ENCODE peak calls at places on chromosomes 2 and 18, in four cellular contexts. G is adipocyte; X is OCI-LY7; Z is CD4-positive, alpha-beta memory T cell. F is an unnamed sample. For H3K4me1, the result is how much of the 10 kb centered on the place peaks cover.

GRCh38 chr2:69012310-69013122 is 463 bp upstream of the ANTXR1 start:
- DNase-seq in Z (peak), G (peak), X (peak), F (peak)

GRCh38 chr2:144522741-144523605 is 3.1 kb upstream of the ZEB2 start:
- DNase-seq in G (peak), Z (no peak), X (no peak), F (peak)

GRCh38 chr18:70422061-70422965 is 133.5 kb downstream of the SOCS6 start:
- DNase-seq in G (peak), X (no peak), Z (no peak), F (peak)

GRCh38 chr2:191376981-191377629 is 131.9 kb downstream of the MYO1B start:
- DNase-seq in G (peak), Z (no peak), X (no peak), F (peak)

GRCh38 chr2:231392431-231393148 is 2.9 kb upstream of the B3GNT7 start:
- DNase-seq in G (no peak), X (no peak), Z (no peak), F (peak)

GRCh38 chr2:133390151-133390550 is 178.1 kb downstream of the NCKAP5 start:
- DNase-seq in Z (no peak), G (peak), X (no peak), F (no peak)

GRCh38 chr2:119596638-119597037 is 52.4 kb downstream of the CFAP221 start:
- DNase-seq in G (no peak), X (no peak), Z (no peak), F (no peak)

GRCh38 chr2:95526360-95527341 is 42.1 kb upstream of the TRIM43B start:
- DNase-seq in X (no peak), G (peak), Z (peak), F (peak)

GRCh38 chr2:40240067-40240466 is 211.8 kb downstream of the SLC8A1 start:
- DNase-seq in G (peak), X (no peak), Z (no peak), F (peak)

GRCh38 chr2:159297042-159297707 is 10.7 kb upstream of the WDSUB1 start:
- DNase-seq in Z (no peak), G (no peak), X (no peak), F (no peak)

GRCh38 chr2:219868635-219869034 is 241.2 kb downstream of the SLC4A3 start:
- DNase-seq in G (no peak), Z (no peak), X (no peak), F (no peak)

GRCh38 chr2:230956827-230957755 is 32.0 kb upstream of the GPR55 start:
- DNase-seq in X (no peak), Z (no peak), G (peak), F (no peak)

GRCh38 chr2:69773201-69773600 is 31.3 kb downstream of the ANXA4 start:
- DNase-seq in Z (no peak), X (no peak), G (peak), F (no peak)

GRCh38 chr2:73268368-73268830 is 15.9 kb downstream of the FBXO41 start:
- DNase-seq in Z (no peak), G (no peak), X (no peak), F (no peak)

GRCh38 chr2:178874529-178875240 is 67.5 kb upstream of the TTN start:
- DNase-seq in Z (no peak), X (no peak), G (no peak), F (no peak)

GRCh38 chr2:232439758-232440135 is 16.2 kb upstream of the ALPI start:
- DNase-seq in G (no peak), X (no peak), Z (no peak), F (peak)

GRCh38 chr18:48133675-48134251 is 203.3 kb upstream of the SMAD2 start:
- DNase-seq in X (no peak), G (no peak), Z (no peak), F (no peak)

GRCh38 chr2:105600949-105601708 is 143.6 kb upstream of the NCK2 start:
- DNase-seq in X (no peak), Z (no peak), G (no peak), F (no peak)

GRCh38 chr2:174014021-174014698 is 49.0 kb upstream of the SP3 start:
- DNase-seq in X (no peak), G (no peak), Z (no peak), F (no peak)

GRCh38 chr2:37653805-37654378 is 17.6 kb downstream of the CDC42EP3 start:
- DNase-seq in Z (no peak), X (peak), G (no peak), F (peak)

GRCh38 chr18:58865714-58866113 is 1.0 kb downstream of the ZNF532 start:
- DNase-seq in Z (no peak), X (no peak), G (peak), F (no peak)

GRCh38 chr18:44901283-44901682 is 220.6 kb downstream of the SETBP1 start:
- DNase-seq in G (no peak), X (no peak), Z (no peak), F (no peak)

GRCh38 chr2:225165052-225165451 is 122.8 kb upstream of the DOCK10 start:
- DNase-seq in X (no peak), G (peak), Z (no peak), F (no peak)

GRCh38 chr2:44707945-44708645 is 233.4 kb upstream of the SIX3 start:
- DNase-seq in Z (no peak), G (no peak), X (peak), F (no peak)

GRCh38 chr2:198375073-198375430 is 570.7 kb downstream of the PLCL1 start:
- DNase-seq in G (no peak), X (peak), Z (no peak), F (no peak)

GRCh38 chr2:113076917-113077669 is 9.3 kb downstream of the IL1F10 start:
- DNase-seq in G (no peak), Z (no peak), X (no peak), F (no peak)

GRCh38 chr2:230874456-230874855 is 9.7 kb downstream of the ITM2C start:
- DNase-seq in G (no peak), X (no peak), Z (no peak), F (peak)

GRCh38 chr18:27581261-27581904 is 396.3 kb upstream of the CHST9 start:
- DNase-seq in Z (no peak), X (no peak), G (no peak), F (no peak)

GRCh38 chr2:112885503-112885897 is 25.5 kb upstream of the IL37 start:
- DNase-seq in G (no peak), X (no peak), Z (no peak), F (no peak)

GRCh38 chr2:129849559-129850160 is 129.8 kb upstream of the RAB6C start:
- DNase-seq in X (peak), G (peak), Z (no peak), F (no peak)

GRCh38 chr18:46034230-46034629 is 37.8 kb downstream of the PSTPIP2 start:
- DNase-seq in G (no peak), Z (no peak), X (no peak), F (no peak)

GRCh38 chr2:28250006-28250405 is 142.7 kb upstream of the FOSL2 start:
- DNase-seq in G (peak), Z (no peak), X (no peak), F (no peak)

GRCh38 chr2:26612522-26613240 is 28.5 kb downstream of the CIB4 start:
- DNase-seq in X (no peak), G (no peak), Z (no peak), F (no peak)

GRCh38 chr2:10235909-10236550 is 66.7 kb upstream of the HPCAL1 start:
- DNase-seq in Z (no peak), G (no peak), X (no peak), F (no peak)

GRCh38 chr2:174967693-174968260 is 37.4 kb downstream of the CHN1 start:
- DNase-seq in G (no peak), X (no peak), Z (no peak), F (no peak)

GRCh38 chr2:215461836-215462532 is 26.1 kb upstream of the FN1 start:
- DNase-seq in G (no peak), X (no peak), Z (no peak), F (no peak)

GRCh38 chr2:16525265-16525887 is 140.3 kb downstream of the CYRIA start:
- DNase-seq in X (peak), Z (no peak), G (no peak), F (no peak)

GRCh38 chr2:233437439-233437955 is 83.2 kb downstream of the DGKD start:
- DNase-seq in Z (no peak), X (no peak), G (no peak), F (no peak)

GRCh38 chr2:31213883-31214637 is 3.3 kb downstream of the CAPN14 start:
- DNase-seq in Z (no peak), X (peak), G (no peak), F (no peak)

GRCh38 chr2:31216734-31217133 is 581 bp downstream of the CAPN14 start:
- DNase-seq in X (no peak), Z (no peak), G (no peak), F (no peak)

GRCh38 chr2:31214638-31214915 is 2.7 kb downstream of the CAPN14 start:
- DNase-seq in G (no peak), Z (no peak), X (no peak), F (no peak)

GRCh38 chr2:31219131-31219969 is 2.0 kb upstream of the CAPN14 start:
- DNase-seq in G (no peak), X (peak), Z (no peak), F (no peak)

DNA sequence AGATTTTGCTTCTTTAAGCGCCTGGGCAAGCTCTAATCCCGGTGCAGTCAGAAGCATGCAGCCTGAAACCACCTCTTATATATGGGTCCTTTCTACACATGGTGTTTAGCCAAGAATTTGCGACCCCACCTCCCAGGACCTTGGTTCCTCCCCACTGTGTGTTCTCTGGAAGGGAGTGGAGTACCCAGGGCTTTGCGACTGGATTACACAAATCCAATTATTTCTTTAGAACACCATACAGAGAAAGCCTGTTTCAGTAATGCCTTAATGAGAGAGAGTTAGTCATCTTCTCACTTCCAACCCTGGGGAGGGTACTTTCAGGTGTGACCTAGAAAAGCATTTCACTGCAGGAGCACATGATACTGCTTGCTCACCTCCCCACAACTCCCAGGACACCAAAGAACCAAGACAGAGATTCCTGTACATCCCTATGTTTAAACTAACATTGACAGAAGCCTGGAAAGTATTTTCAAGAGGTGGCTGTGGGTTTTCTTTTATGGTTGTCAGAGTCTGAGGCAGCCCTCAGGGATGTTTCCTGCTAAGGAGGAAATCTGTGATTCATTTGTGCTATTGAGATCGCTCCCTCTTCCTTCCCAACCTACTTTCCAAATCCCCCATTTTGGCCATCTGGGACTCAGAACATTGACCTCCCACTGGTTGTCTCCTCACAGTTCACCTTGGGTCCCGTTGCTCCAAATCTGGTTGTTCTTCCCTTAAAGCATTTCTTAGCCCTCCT is at the start of gene CAPN14:
- DNase-seq in X (no peak), Z (no peak), G (no peak), F (no peak)
- H3K4me1 ChIP-seq in X (half or more), Z (under half), G (under half), F (under half)

DNA sequence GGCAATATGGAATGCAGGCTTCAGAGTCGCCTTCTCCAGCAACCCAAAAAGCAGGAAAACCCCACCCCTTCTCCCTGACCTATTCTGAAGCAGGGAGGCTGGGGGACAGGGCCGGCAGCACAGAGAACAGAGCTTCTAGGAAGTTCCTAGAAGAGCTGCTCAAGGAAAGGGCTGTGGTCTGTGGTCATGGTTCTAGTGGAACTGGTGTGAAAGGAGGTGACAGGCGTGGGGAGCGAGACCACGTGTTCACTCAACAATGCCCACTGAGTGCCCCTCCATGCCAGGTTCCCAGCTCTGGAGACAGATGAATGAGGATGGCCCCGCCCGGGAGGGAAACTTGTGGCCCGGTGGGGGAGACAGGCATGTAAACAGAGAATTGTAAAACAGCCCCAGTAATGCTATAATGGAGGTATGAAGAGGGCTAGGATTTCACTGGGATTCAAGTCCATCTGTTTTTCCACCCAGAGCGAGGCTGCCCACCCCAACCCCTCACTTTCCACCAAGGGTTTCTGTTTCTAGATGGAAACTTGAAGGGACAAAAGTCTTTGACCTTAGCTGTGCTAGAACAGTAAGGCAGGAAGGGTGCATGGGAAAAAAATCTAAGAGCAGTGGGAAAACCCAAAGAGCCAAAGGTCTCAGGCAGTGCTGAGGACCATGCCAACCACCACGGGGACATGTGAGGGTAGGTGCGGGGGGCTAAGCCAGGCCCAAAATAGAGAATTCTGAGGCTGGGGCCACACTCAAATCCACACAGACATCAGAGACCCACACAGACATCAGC is 71.8 kb downstream of the TNS1 start:
- DNase-seq in Z (no peak), X (no peak), G (no peak), F (no peak)
- H3K4me1 ChIP-seq in Z (under half), X (under half), G (half or more), F (half or more)

GRCh38 chr18:51453594-51453993 is 256.1 kb upstream of the MEX3C start:
- DNase-seq in G (no peak), X (no peak), Z (no peak), F (no peak)
- H3K4me1 ChIP-seq in G (under half), X (under half), Z (under half), F (under half)

GRCh38 chr2:9234680-9235387 is 28.2 kb downstream of the ASAP2 start:
- DNase-seq in X (no peak), Z (no peak), G (peak), F (peak)
- H3K4me1 ChIP-seq in X (under half), Z (under half), G (half or more), F (half or more)

GRCh38 chr2:157803914-157804313 is 72.2 kb downstream of the ACVR1 start:
- DNase-seq in G (no peak), Z (no peak), X (no peak), F (no peak)

GRCh38 chr2:157804355-157804754 is 71.8 kb downstream of the ACVR1 start:
- DNase-seq in G (no peak), X (no peak), Z (no peak), F (no peak)

GRCh38 chr2:157805519-157805918 is 70.6 kb downstream of the ACVR1 start:
- DNase-seq in G (no peak), X (no peak), Z (no peak), F (no peak)

GRCh38 chr2:157808421-157808820 is 67.7 kb downstream of the ACVR1 start:
- DNase-seq in Z (no peak), X (no peak), G (no peak), F (no peak)

DNA sequence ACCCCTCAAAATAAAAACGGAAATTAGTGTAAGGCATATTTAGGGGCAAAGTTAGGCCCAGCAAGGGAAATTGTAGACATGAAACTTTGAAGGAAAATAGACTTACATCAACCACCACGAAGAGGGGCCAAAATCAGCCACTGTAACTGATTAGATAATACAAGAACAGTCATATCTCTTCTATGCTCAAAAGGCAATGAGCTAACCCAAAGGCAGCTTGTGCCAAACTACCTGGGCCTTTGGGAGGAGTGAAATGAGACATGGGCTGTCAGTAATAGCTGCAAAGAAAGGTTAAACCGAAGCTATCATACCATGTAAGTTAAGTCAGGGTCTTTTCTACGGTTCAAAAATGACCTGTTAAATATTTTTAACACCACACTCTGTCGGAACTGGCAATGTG is 69.7 kb downstream of the ACVR1 start:
- DNase-seq in X (no peak), G (no peak), Z (no peak), F (no peak)
- H3K4me1 ChIP-seq in X (under half), G (under half), Z (under half), F (under half)

GRCh38 chr2:218001629-218002028 is 1.2 kb downstream of the TNS1 start:
- DNase-seq in X (no peak), G (no peak), Z (no peak), F (no peak)
- H3K4me1 ChIP-seq in X (under half), G (half or more), Z (under half), F (under half)

GRCh38 chr2:66862871-66863650 is 428.1 kb downstream of the MEIS1 start:
- DNase-seq in X (no peak), G (peak), Z (no peak), F (no peak)

GRCh38 chr2:66869076-66869475 is 434.2 kb downstream of the MEIS1 start:
- DNase-seq in G (no peak), Z (no peak), X (no peak), F (no peak)

GRCh38 chr2:66865161-66865560 is 430.2 kb downstream of the MEIS1 start:
- DNase-seq in G (peak), Z (no peak), X (no peak), F (no peak)

GRCh38 chr2:66866331-66867037 is 431.6 kb downstream of the MEIS1 start:
- DNase-seq in Z (no peak), G (no peak), X (no peak), F (no peak)

GRCh38 chr2:66867038-66867380 is 432.1 kb downstream of the MEIS1 start:
- DNase-seq in Z (no peak), X (no peak), G (no peak), F (no peak)
- H3K4me1 ChIP-seq in Z (under half), X (under half), G (half or more), F (under half)

DNA sequence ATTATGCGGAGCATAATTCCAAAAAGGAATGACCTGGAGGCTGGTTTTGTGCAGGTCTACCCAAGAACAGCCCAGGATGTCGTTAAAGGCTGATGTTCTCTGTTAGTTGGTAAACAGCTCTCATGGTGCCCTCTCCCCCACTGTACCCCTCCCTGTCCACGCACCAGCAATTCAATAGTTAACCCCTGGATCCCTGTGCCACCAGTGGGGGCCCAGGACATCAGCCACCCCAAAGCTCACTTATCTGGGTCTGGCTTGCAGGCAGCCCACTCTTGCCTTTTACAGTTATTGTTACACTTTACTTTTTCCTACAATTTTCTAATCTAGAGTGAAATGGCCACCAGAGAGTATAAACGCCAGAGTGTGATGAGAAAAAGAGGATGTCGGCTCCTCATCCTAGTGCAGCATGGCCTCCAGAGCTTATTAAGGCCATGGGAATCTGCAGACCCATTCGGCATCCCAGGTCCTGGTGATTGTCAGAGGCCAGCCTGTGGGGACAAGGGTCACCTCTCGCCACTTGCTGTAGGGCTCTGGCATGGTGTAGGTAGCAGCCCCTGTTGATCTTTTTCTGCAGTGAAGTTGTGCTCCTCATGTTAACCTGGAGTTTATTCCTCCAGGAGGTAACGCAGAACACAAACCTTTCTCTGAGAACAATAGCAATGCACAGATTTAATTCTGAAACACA is 30.3 kb downstream of the TWIST2 start:
- DNase-seq in Z (no peak), X (no peak), G (no peak), F (no peak)
- H3K4me1 ChIP-seq in Z (under half), X (under half), G (half or more), F (under half)

F was measured in kidney.